ENCODE peak calls at places on chromosomes 4 and X, in six cellular contexts. L, T, G, R, J and N are unnamed samples.

GRCh38 chr4:3703677-3704521 is 62.3 kb upstream of the ADRA2C start:
- DNase-seq in L (no peak), T (peak; percentile 58), G (peak; percentile 61), R (no peak), J (no peak), N (no peak)

GRCh38 chrX:125713633-125714032 is 394.0 kb downstream of the TEX13C start:
- DNase-seq in L (no peak), T (peak; percentile 55), G (no peak), R (no peak), J (no peak), N (no peak)

GRCh38 chrX:129360175-129360574 is 163.1 kb downstream of the SMARCA1 start:
- DNase-seq in L (no peak), T (no peak), G (no peak), R (peak; percentile 44), J (peak; percentile 37), N (peak; percentile 6)

GRCh38 chrX:57678686-57679428 is 1.2 kb downstream of the NLRP2B start:
- DNase-seq in L (no peak), T (no peak), G (no peak), R (no peak), J (no peak), N (no peak)

GRCh38 chr4:162972661-162973202 is 194.0 kb downstream of the NAF1 start:
- DNase-seq in L (no peak), T (no peak), G (no peak), R (no peak), J (no peak), N (no peak)

GRCh38 chr4:120865985-120866384 is 56.5 kb downstream of the PRDM5 start:
- DNase-seq in L (no peak), T (no peak), G (no peak), R (no peak), J (no peak), N (no peak)

GRCh38 chr4:71938776-71939175 is 93.0 kb upstream of the NPFFR2 start:
- DNase-seq in L (no peak), T (no peak), G (no peak), R (no peak), J (no peak), N (no peak)

GRCh38 chrX:151153086-151153485 is 23.3 kb upstream of the GPR50 start:
- DNase-seq in L (no peak), T (no peak), G (no peak), R (no peak), J (no peak), N (no peak)

GRCh38 chr4:6064383-6064782 is 46.2 kb upstream of the C4orf50 start:
- DNase-seq in L (no peak), T (no peak), G (no peak), R (no peak), J (no peak), N (no peak)

GRCh38 chrX:44143061-44143602 is 169.9 kb upstream of the NDP start:
- DNase-seq in L (no peak), T (no peak), G (no peak), R (no peak), J (no peak), N (no peak)

GRCh38 chrX:109360301-109360700 is 121.6 kb downstream of the GUCY2F start:
- DNase-seq in L (no peak), T (no peak), G (no peak), R (no peak), J (no peak), N (no peak)

GRCh38 chr4:175998782-175999181 is 66.9 kb upstream of the WDR17 start:
- DNase-seq in L (no peak), T (no peak), G (no peak), R (no peak), J (no peak), N (no peak)

GRCh38 chrX:15299945-15300851 is 15.2 kb downstream of the ASB11 start:
- DNase-seq in L (no peak), T (no peak), G (no peak), R (peak; percentile 53), J (no peak), N (no peak)

GRCh38 chr4:256492-256891 is 48.8 kb downstream of the ZNF732 start:
- DNase-seq in L (no peak), T (no peak), G (no peak), R (no peak), J (no peak), N (no peak)
- H3K9me3 ChIP-seq in L (peaks cover 63% of the 10 kb centered on the region), T (peaks cover 100% of the 10 kb centered on the region), G (peaks cover 68% of the 10 kb centered on the region), R (no peaks in the 10 kb centered on the region), J (peaks cover 84% of the 10 kb centered on the region), N (no peaks in the 10 kb centered on the region)

DNA sequence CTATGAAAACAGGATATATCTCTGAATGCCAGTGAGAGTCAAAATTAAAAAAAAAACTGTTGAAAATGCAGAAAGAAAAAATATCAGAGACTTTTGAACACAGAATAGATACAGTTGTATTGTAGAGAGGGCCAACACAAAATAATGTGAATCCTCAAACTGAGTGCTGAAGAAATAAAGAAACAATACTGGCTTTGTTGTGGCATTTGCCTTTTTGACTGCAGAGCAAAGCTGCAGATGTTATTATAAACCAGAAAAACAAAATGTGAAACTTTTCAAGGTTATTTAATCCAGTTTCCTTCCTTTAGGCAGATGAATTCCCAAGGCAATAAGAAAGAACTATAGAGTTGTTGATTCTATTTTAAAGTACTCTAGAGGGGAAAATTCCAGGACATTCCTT is 186.9 kb downstream of the NDST4 start:
- DNase-seq in L (no peak), T (no peak), G (no peak), R (no peak), J (no peak), N (no peak)
- H3K4me1 ChIP-seq in L (no peaks in the 10 kb centered on the region), T (no peaks in the 10 kb centered on the region), G (no peaks in the 10 kb centered on the region), R (no peaks in the 10 kb centered on the region), J (no peaks in the 10 kb centered on the region), N (no peaks in the 10 kb centered on the region)

GRCh38 chr4:75056277-75056676 is 123.4 kb downstream of the PARM1 start:
- DNase-seq in L (no peak), T (no peak), G (no peak), R (no peak), J (no peak), N (no peak)
- TF ChIP-seq POLR2AphosphoS5 in L (no peak), T (no peak), G (no peak), R (no peak), J (no peak), N (no peak)

DNA sequence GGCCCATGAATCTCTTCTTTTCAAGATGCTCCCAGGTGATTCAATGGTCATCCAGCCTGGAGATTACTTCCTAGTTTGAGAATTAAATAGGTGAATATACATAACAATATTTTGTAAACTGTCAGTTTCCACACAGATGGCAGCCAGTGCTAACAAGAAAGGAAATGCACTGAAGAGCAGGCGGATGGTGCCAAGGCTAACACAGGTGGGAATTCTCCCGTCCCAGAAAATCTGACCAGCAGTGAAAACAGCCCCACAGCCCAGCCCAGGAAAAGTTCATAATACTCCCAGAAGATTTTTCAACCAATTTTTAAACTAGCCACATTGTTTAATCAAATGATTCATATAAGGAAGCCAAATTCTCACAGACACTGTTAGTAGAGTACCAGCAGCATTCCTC is 387.2 kb upstream of the GATB start:
- DNase-seq in L (no peak), T (no peak), G (no peak), R (no peak), J (no peak), N (no peak)
- H3K9me3 ChIP-seq in L (peaks cover 20% of the 10 kb centered on the region), T (peaks cover 32% of the 10 kb centered on the region), G (peaks cover 4% of the 10 kb centered on the region), R (no peaks in the 10 kb centered on the region), J (peaks cover 20% of the 10 kb centered on the region), N (no peaks in the 10 kb centered on the region)

GRCh38 chr4:85787133-85787532 is 312.2 kb downstream of the ARHGAP24 start:
- DNase-seq in L (no peak), T (no peak), G (no peak), R (peak; percentile 81), J (no peak), N (no peak)

GRCh38 chr4:85783483-85783882 is 308.5 kb downstream of the ARHGAP24 start:
- DNase-seq in L (no peak), T (no peak), G (no peak), R (peak; percentile 95), J (no peak), N (no peak)

GRCh38 chr4:85784947-85785346 is 310.0 kb downstream of the ARHGAP24 start:
- DNase-seq in L (no peak), T (no peak), G (no peak), R (no peak), J (no peak), N (no peak)

GRCh38 chr4:85783900-85784299 is 308.9 kb downstream of the ARHGAP24 start:
- DNase-seq in L (no peak), T (no peak), G (no peak), R (no peak), J (no peak), N (no peak)

GRCh38 chr4:85784348-85784747 is 309.4 kb downstream of the ARHGAP24 start:
- DNase-seq in L (no peak), T (no peak), G (no peak), R (peak; percentile 61), J (no peak), N (no peak)
- H3K4me1 ChIP-seq in L (no peaks in the 10 kb centered on the region), T (peaks cover 19% of the 10 kb centered on the region), G (peaks cover 2% of the 10 kb centered on the region), R (peaks cover 81% of the 10 kb centered on the region), J (no peaks in the 10 kb centered on the region), N (no peaks in the 10 kb centered on the region)

DNA sequence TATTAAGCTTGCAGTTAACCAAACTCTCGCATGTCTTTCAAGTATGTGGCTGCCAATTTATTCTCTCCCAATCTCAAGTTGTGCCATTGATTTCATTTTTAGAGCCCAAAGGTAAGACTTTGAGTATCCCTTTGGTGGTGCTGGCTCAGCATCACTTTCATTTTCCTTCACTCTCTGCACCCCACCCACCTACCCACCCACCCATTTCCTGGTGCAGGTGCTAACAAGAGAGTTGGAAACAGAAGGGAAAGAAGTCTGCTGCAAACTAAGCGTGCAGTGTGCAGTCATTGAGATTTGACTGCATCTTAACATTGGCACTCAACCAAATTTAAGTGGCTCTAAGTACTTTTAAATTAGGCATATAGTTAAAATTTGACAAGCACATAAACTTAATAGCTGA is 184.4 kb downstream of the KDR start:
- DNase-seq in L (no peak), T (no peak), G (no peak), R (no peak), J (no peak), N (no peak)
- TF ChIP-seq POLR2AphosphoS5 in L (no peak), T (no peak), G (no peak), R (no peak), J (no peak), N (no peak)

GRCh38 chr4:58723954-58724353 is 1613.8 kb upstream of the IGFBP7 start:
- DNase-seq in L (no peak), T (peak; percentile 58), G (no peak), R (no peak), J (no peak), N (no peak)
- H3K9me3 ChIP-seq in L (no peaks in the 10 kb centered on the region), T (no peaks in the 10 kb centered on the region), G (no peaks in the 10 kb centered on the region), R (peaks cover 4% of the 10 kb centered on the region), J (peaks cover 5% of the 10 kb centered on the region), N (no peaks in the 10 kb centered on the region)

DNA sequence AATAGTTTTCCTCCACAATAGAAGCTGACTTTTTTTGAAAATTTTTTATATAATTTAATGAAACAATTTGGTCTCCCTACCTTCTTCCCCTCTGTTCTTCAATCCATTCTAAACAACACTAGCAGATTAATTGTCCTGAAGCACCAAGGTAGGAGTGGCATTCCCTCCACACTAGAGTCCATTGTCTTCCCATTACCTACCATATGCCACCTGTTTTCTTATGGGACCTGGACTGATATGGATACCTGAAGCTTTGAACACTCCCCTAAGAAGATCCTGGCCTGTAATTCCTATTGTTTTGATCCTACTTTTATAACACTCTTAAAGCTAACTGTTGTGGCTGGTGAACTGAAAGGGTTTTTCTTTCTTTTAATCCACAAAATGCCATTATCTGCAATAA is 92.0 kb downstream of the APBB2 start:
- DNase-seq in L (no peak), T (no peak), G (no peak), R (no peak), J (no peak), N (no peak)
- H3K4me1 ChIP-seq in L (peaks cover 20% of the 10 kb centered on the region), T (no peaks in the 10 kb centered on the region), G (peaks cover 50% of the 10 kb centered on the region), R (peaks cover 14% of the 10 kb centered on the region), J (peaks cover 9% of the 10 kb centered on the region), N (peaks cover 3% of the 10 kb centered on the region)